ENCODE peak calls at places on chromosomes 7 and 10, in six cellular contexts. One of them, this sample, is unnamed.

GRCh38 chr7:30159698-30160143 is 24.9 kb downstream of the MTURN start:
- DNase-seq in NCI-H510A: peak
- DNase-seq in NCI-H2081: peak
- DNase-seq in glutamatergic neuron: no peak
- DNase-seq in NCI-H1105: no peak
- DNase-seq in anterior cingulate cortex: no peak
- DNase-seq in this sample: no peak

GRCh38 chr7:47648301-47648900 is 66.5 kb upstream of the TNS3 start:
- DNase-seq in NCI-H510A: no peak
- DNase-seq in NCI-H2081: no peak
- DNase-seq in glutamatergic neuron: no peak
- DNase-seq in NCI-H1105: no peak
- DNase-seq in anterior cingulate cortex: no peak
- DNase-seq in this sample: no peak

GRCh38 chr10:24503627-24504320 is 219.9 kb downstream of the ARHGAP21 start:
- DNase-seq in NCI-H510A: no peak
- DNase-seq in NCI-H2081: no peak
- DNase-seq in glutamatergic neuron: peak
- DNase-seq in NCI-H1105: peak
- DNase-seq in anterior cingulate cortex: no peak
- DNase-seq in this sample: peak

GRCh38 chr7:157006205-157006747 is 4.2 kb downstream of the MNX1 start:
- DNase-seq in NCI-H510A: no peak
- DNase-seq in NCI-H2081: no peak
- DNase-seq in glutamatergic neuron: no peak
- DNase-seq in NCI-H1105: no peak
- DNase-seq in anterior cingulate cortex: no peak
- DNase-seq in this sample: peak

GRCh38 chr7:26091933-26092332 is 60.1 kb upstream of the NFE2L3 start:
- DNase-seq in NCI-H510A: no peak
- DNase-seq in NCI-H2081: peak
- DNase-seq in glutamatergic neuron: no peak
- DNase-seq in NCI-H1105: no peak
- DNase-seq in anterior cingulate cortex: no peak
- DNase-seq in this sample: peak

GRCh38 chr7:157477550-157478212 is 140.9 kb downstream of the DNAJB6 start:
- DNase-seq in NCI-H510A: no peak
- DNase-seq in NCI-H2081: no peak
- DNase-seq in glutamatergic neuron: no peak
- DNase-seq in NCI-H1105: no peak
- DNase-seq in anterior cingulate cortex: no peak
- DNase-seq in this sample: no peak

GRCh38 chr7:143391462-143392404 is 10.6 kb downstream of the ZYX start:
- DNase-seq in NCI-H510A: no peak
- DNase-seq in NCI-H2081: no peak
- DNase-seq in glutamatergic neuron: no peak
- DNase-seq in NCI-H1105: no peak
- DNase-seq in anterior cingulate cortex: no peak
- DNase-seq in this sample: no peak

GRCh38 chr7:151395036-151395367 is 14.8 kb downstream of the WDR86 start:
- DNase-seq in NCI-H510A: no peak
- DNase-seq in NCI-H2081: no peak
- DNase-seq in glutamatergic neuron: peak
- DNase-seq in NCI-H1105: no peak
- DNase-seq in anterior cingulate cortex: no peak
- DNase-seq in this sample: no peak

GRCh38 chr7:152081088-152081487 is 55.6 kb downstream of the GALNT11 start:
- DNase-seq in NCI-H510A: no peak
- DNase-seq in NCI-H2081: no peak
- DNase-seq in glutamatergic neuron: no peak
- DNase-seq in NCI-H1105: no peak
- DNase-seq in anterior cingulate cortex: no peak
- DNase-seq in this sample: no peak

This sample was measured in endothelial cell.